ENCODE peak calls at places on chromosomes 16 and 17, in six cellular contexts. T is astrocyte; K is K562; N is breast epithelium; E is CD8-positive, alpha-beta T cell; X is choroid plexus epithelial cell. Q is an unnamed sample.

GRCh38 chr17:48487221-48487620 is 43.6 kb downstream of the HOXB1 start:
- DNase-seq in T (no peak), K (no peak), N (no peak), E (no peak), X (no peak), Q (no peak)

GRCh38 chr17:40218740-40219072 is 398 bp upstream of the WIPF2 start:
- DNase-seq in T (peak; percentile 84), K (peak; percentile 84), N (peak; percentile 49), E (peak; percentile 65), X (peak; percentile 96), Q (peak; percentile 83)

GRCh38 chr17:8006836-8007680 is 4.6 kb downstream of the GUCY2D start:
- DNase-seq in T (no peak), K (no peak), N (no peak), E (no peak), X (no peak), Q (no peak)

GRCh38 chr16:12214509-12214908 is 238.0 kb downstream of the SNX29 start:
- DNase-seq in T (no peak), K (no peak), N (no peak), E (no peak), X (peak; percentile 56), Q (no peak)

GRCh38 chr16:7334801-7335560 is 2.3 kb downstream of the RBFOX1 start:
- DNase-seq in T (no peak), K (no peak), N (no peak), E (no peak), X (no peak), Q (no peak)

GRCh38 chr16:66311306-66311705 is 55.2 kb upstream of the CDH5 start:
- DNase-seq in T (no peak), K (no peak), N (no peak), E (no peak), X (no peak), Q (no peak)

GRCh38 chr17:54864636-54865420 is 35.8 kb upstream of the TOM1L1 start:
- DNase-seq in T (no peak), K (peak; percentile 69), N (no peak), E (no peak), X (no peak), Q (no peak)

GRCh38 chr16:84421081-84421937 is 53.0 kb downstream of the ATP2C2 start:
- DNase-seq in T (no peak), K (no peak), N (no peak), E (no peak), X (no peak), Q (no peak)

GRCh38 chr17:77427471-77427991 is 286.8 kb downstream of the SEC14L1 start:
- DNase-seq in T (peak; percentile 79), K (peak; percentile 52), N (no peak), E (no peak), X (peak; percentile 90), Q (no peak)

GRCh38 chr17:74227271-74227670 is 13.9 kb downstream of the TTYH2 start:
- DNase-seq in T (no peak), K (no peak), N (no peak), E (no peak), X (no peak), Q (no peak)

GRCh38 chr16:86406056-86406455 is 104.3 kb upstream of the FOXF1 start:
- DNase-seq in T (peak; percentile 61), K (no peak), N (no peak), E (no peak), X (peak; percentile 36), Q (no peak)

GRCh38 chr17:68125471-68125870 is 89.9 kb downstream of the KPNA2 start:
- DNase-seq in T (peak; percentile 38), K (no peak), N (no peak), E (no peak), X (no peak), Q (no peak)

GRCh38 chr16:72532896-72533295 is 360.9 kb upstream of the PMFBP1 start:
- DNase-seq in T (peak; percentile 20), K (no peak), N (no peak), E (no peak), X (peak; percentile 64), Q (no peak)

GRCh38 chr16:74607967-74608356 is 1.0 kb upstream of the GLG1 start:
- DNase-seq in T (no peak), K (peak; percentile 41), N (no peak), E (no peak), X (peak; percentile 58), Q (no peak)

GRCh38 chr16:66510298-66510697 is 39.6 kb downstream of the TK2 start:
- DNase-seq in T (no peak), K (no peak), N (no peak), E (no peak), X (no peak), Q (no peak)

DNA sequence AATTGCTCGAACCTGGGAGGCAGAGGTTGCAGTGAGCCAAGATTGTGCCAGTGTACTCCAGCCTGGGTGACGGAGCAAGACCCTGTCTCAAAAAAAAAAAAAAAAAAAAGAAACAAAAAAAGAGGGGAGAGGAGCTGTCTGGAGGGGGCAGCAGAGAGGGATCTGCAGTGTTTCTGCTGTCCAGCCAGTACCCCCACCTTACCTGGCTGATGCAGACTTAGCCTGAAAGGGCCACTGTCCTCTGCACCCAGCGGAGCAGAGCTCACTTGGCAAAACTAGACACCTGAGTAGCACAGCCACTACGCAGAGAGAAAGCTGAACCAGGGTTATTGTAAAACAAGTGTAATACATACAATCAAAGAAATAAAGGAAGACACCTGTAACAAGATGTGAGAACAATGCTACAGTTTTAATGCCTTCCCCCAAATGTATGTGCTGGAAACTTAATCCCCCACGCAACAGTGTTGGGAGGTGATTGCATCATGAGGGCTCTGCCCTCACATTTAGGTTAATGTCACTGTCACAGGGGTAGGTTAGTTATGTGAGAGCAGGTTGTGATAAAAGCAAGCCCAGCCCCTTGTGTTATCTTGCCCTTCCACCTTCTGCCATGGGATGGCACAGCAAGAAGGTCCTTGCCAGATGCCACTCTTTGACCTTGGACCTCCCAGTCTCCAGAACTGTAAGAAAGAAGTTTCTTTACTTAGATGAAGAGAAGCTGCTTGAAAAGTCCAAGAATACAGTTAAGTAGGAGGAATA is 211.2 kb downstream of the RPTOR start:
- DNase-seq in T (no peak), K (peak; percentile 37), N (no peak), E (no peak), X (no peak), Q (no peak)
- TF ChIP-seq CTCF in T (peak; percentile 5), K (peak; percentile 35), N (no peak), E (no peak), X (peak; percentile 64), Q (no peak)

DNA sequence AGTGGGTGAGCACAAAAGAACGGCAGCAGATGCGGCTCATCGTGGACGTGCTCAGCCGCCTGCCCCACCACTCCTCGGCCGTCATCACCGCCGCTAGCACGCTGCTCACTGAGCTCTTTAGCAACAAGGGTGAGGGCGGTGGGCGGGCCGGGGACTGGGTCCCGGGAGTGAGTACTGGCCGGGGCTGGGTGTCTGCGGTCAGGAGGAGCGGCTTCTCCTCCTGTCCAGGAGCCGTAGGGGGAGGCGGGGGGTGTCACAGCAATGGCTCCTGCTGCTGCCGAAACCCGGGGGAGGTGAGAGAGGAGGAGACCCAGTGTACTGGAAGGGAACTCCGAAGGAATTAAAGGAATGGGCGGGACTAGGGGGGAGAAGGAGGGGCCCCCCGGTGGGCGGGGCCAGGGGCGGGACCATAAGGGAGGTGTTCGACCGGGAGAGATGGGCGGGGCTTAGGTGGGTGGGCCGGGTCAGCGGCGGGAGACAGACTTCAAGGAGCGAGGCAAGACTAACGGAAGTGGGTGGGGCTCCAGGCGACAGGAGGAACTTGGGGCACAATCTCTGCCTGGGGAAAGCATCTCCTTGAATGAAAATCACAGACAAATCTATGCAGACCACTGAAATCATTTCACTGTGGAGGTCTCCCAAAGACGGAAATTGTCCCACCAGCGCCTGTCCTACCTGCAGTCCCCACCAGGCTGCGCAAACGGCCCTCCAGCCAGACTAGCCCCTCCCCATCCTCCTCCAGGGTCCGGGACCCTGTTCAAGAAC is 2.3 kb downstream of the NAGS start:
- DNase-seq in T (peak; percentile 84), K (peak; percentile 99), N (peak; percentile 99), E (peak; percentile 91), X (peak; percentile 98), Q (peak; percentile 99)
- TF ChIP-seq CTCF in T (peak; percentile 52), K (peak; percentile 52), N (peak; percentile 14), E (no peak), X (peak; percentile 81), Q (peak; percentile 15)

GRCh38 chr16:19380316-19380715 is 37.4 kb upstream of the TMC5 start:
- DNase-seq in T (no peak), K (no peak), N (no peak), E (no peak), X (no peak), Q (no peak)

GRCh38 chr16:19374402-19374801 is 43.3 kb upstream of the TMC5 start:
- DNase-seq in T (no peak), K (no peak), N (no peak), E (no peak), X (no peak), Q (no peak)

GRCh38 chr16:19377864-19378263 is 39.8 kb upstream of the TMC5 start:
- DNase-seq in T (no peak), K (no peak), N (no peak), E (no peak), X (peak; percentile 4), Q (no peak)

GRCh38 chr16:19379838-19380237 is 37.8 kb upstream of the TMC5 start:
- DNase-seq in T (no peak), K (no peak), N (no peak), E (no peak), X (no peak), Q (no peak)

DNA sequence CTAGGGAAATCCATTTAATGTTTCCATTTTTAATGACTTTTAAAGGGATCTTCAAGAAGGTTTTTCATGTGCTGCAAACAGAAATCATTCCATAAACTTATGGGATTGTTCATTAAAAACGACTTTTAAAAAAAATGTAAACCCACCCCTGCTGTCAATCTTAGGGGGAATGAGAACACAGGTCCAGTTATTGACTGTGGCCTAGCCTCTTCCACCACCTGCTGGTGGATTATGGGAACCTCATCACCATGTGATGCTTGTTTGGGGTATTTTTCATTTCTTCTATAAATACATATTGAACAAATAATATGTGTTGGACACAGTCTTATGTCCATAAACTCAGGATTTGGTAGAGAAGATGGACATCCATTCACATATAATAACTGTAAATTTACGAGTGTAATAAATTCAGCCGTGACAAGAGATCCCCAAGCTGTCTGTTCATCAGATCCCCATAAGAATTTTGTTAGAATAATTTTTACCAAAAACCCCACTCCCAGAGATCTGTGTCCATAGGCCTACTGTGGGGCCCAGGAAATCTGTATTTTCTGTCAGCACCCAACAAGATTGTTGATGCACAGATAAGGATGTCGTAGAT is 42.0 kb upstream of the TMC5 start:
- DNase-seq in T (no peak), K (peak; percentile 65), N (peak; percentile 30), E (no peak), X (peak; percentile 82), Q (peak; percentile 72)
- TF ChIP-seq CTCF in T (peak; percentile 86), K (peak; percentile 73), N (peak; percentile 81), E (peak; percentile 55), X (peak; percentile 91), Q (peak; percentile 39)

GRCh38 chr17:36608280-36608679 is 6.9 kb downstream of the MRM1 start:
- DNase-seq in T (no peak), K (no peak), N (no peak), E (no peak), X (no peak), Q (no peak)

GRCh38 chr17:36611345-36612072 is 10.1 kb downstream of the MRM1 start:
- DNase-seq in T (peak; percentile 82), K (peak; percentile 87), N (no peak), E (no peak), X (peak; percentile 90), Q (no peak)

GRCh38 chr17:36608794-36609497 is 7.6 kb downstream of the MRM1 start:
- DNase-seq in T (peak; percentile 38), K (peak; percentile 89), N (no peak), E (no peak), X (peak; percentile 87), Q (no peak)

GRCh38 chr17:36610472-36610871 is 9.1 kb downstream of the MRM1 start:
- DNase-seq in T (no peak), K (peak; percentile 61), N (no peak), E (no peak), X (peak; percentile 13), Q (no peak)

GRCh38 chr17:36609498-36609862 is 8.1 kb downstream of the MRM1 start:
- DNase-seq in T (no peak), K (no peak), N (no peak), E (no peak), X (no peak), Q (no peak)
- TF ChIP-seq CTCF in T (no peak), K (no peak), N (no peak), E (no peak), X (no peak), Q (peak; percentile 3)